ENCODE peak calls at places on chromosomes 2 and 18, in nine cellular contexts. T is testis, A is A549, X is IMR-90, Z is body of pancreas, P is HepG2, O is stomach, M is K562, L is Peyer's patch. E is an unnamed sample. For H3K4me1, the result is how much of the 10 kb centered on the place peaks cover.

GRCh38 chr18:25043104-25043503 is 308.9 kb downstream of the ZNF521 start:
- DNase-seq in T (no peak), A (no peak), X (no peak), Z (no peak), P (no peak), O (no peak), M (no peak), L (no peak), E (no peak)

GRCh38 chr2:132974477-132975050 is 304.6 kb upstream of the LYPD1 start:
- DNase-seq in T (no peak), A (no peak), X (peak), Z (no peak), P (no peak), O (no peak), M (no peak), L (no peak), E (no peak)

GRCh38 chr2:192016265-192016664 is 169.4 kb upstream of the CAVIN2 start:
- DNase-seq in T (no peak), A (no peak), X (peak), Z (no peak), P (no peak), O (no peak), M (no peak), L (no peak), E (no peak)

GRCh38 chr18:1292167-1292566 is 387.5 kb downstream of the ADCYAP1 start:
- DNase-seq in T (no peak), A (no peak), X (no peak), Z (no peak), P (no peak), O (no peak), M (no peak), L (no peak), E (no peak)

GRCh38 chr2:88654714-88655113 is 27.4 kb upstream of the EIF2AK3 start:
- DNase-seq in T (no peak), A (no peak), X (peak), Z (no peak), P (no peak), O (no peak), M (no peak), L (no peak), E (no peak)

GRCh38 chr2:239236808-239237205 is 164.0 kb downstream of the HDAC4 start:
- DNase-seq in T (peak), A (no peak), X (no peak), Z (no peak), P (no peak), O (no peak), M (no peak), L (no peak), E (peak)

GRCh38 chr2:119678021-119678656 is 862 bp upstream of the TMEM177 start:
- DNase-seq in T (no peak), A (no peak), X (no peak), Z (peak), P (peak), O (peak), M (no peak), L (peak), E (peak)

GRCh38 chr2:190376591-190377245 is 31.4 kb upstream of the MFSD6 start:
- DNase-seq in T (no peak), A (no peak), X (no peak), Z (no peak), P (no peak), O (no peak), M (no peak), L (no peak), E (no peak)

GRCh38 chr2:178829299-178829698 is 22.1 kb upstream of the TTN start:
- DNase-seq in T (no peak), A (no peak), X (peak), Z (no peak), P (no peak), O (no peak), M (no peak), L (no peak), E (no peak)

GRCh38 chr2:95530734-95531133 is 46.2 kb upstream of the TRIM43B start:
- DNase-seq in T (no peak), A (no peak), X (peak), Z (no peak), P (no peak), O (no peak), M (no peak), L (no peak), E (no peak)

GRCh38 chr2:29480423-29480822 is 365.2 kb downstream of the CLIP4 start:
- DNase-seq in T (no peak), A (no peak), X (no peak), Z (no peak), P (no peak), O (no peak), M (peak), L (no peak), E (no peak)

GRCh38 chr18:424071-424868 is 76.2 kb downstream of the COLEC12 start:
- DNase-seq in T (no peak), A (no peak), X (no peak), Z (no peak), P (no peak), O (no peak), M (no peak), L (no peak), E (no peak)

GRCh38 chr2:195837987-195838386 is 181.0 kb downstream of the SLC39A10 start:
- DNase-seq in T (no peak), A (no peak), X (peak), Z (no peak), P (no peak), O (no peak), M (no peak), L (no peak), E (no peak)

GRCh38 chr2:148781544-148781943 is 93.5 kb upstream of the KIF5C start:
- DNase-seq in T (no peak), A (no peak), X (no peak), Z (no peak), P (no peak), O (no peak), M (no peak), L (no peak), E (no peak)

GRCh38 chr2:201127570-201127969 is 11.6 kb downstream of the CFLAR start:
- DNase-seq in T (peak), A (no peak), X (peak), Z (no peak), P (no peak), O (no peak), M (peak), L (no peak), E (no peak)

GRCh38 chr2:12412898-12413305 is 303.8 kb upstream of the TRIB2 start:
- DNase-seq in T (no peak), A (no peak), X (peak), Z (no peak), P (no peak), O (no peak), M (no peak), L (no peak), E (no peak)

GRCh38 chr2:61471905-61472805 is 1.3 kb upstream of the USP34 start:
- DNase-seq in T (peak), A (no peak), X (peak), Z (peak), P (peak), O (no peak), M (peak), L (no peak), E (no peak)

GRCh38 chr2:70626254-70626990 is 72.8 kb upstream of the TGFA start:
- DNase-seq in T (no peak), A (no peak), X (no peak), Z (no peak), P (no peak), O (no peak), M (peak), L (no peak), E (no peak)
- H3K4me1 ChIP-seq in T (under half), A (under half), X (under half), Z (under half), P (under half), O (under half), M (under half), L (under half), E (under half)

GRCh38 chr2:86074811-86075210 is 30.9 kb downstream of the POLR1A start:
- DNase-seq in T (no peak), A (no peak), X (no peak), Z (no peak), P (no peak), O (no peak), M (no peak), L (no peak), E (no peak)

GRCh38 chr2:86082768-86083167 is 22.9 kb downstream of the POLR1A start:
- DNase-seq in T (no peak), A (no peak), X (no peak), Z (no peak), P (no peak), O (no peak), M (no peak), L (no peak), E (no peak)

GRCh38 chr2:86078801-86079545 is 26.7 kb downstream of the POLR1A start:
- DNase-seq in T (peak), A (no peak), X (peak), Z (peak), P (no peak), O (peak), M (peak), L (peak), E (no peak)

GRCh38 chr2:86081724-86082123 is 24.0 kb downstream of the POLR1A start:
- DNase-seq in T (no peak), A (no peak), X (no peak), Z (no peak), P (no peak), O (no peak), M (no peak), L (no peak), E (no peak)

DNA sequence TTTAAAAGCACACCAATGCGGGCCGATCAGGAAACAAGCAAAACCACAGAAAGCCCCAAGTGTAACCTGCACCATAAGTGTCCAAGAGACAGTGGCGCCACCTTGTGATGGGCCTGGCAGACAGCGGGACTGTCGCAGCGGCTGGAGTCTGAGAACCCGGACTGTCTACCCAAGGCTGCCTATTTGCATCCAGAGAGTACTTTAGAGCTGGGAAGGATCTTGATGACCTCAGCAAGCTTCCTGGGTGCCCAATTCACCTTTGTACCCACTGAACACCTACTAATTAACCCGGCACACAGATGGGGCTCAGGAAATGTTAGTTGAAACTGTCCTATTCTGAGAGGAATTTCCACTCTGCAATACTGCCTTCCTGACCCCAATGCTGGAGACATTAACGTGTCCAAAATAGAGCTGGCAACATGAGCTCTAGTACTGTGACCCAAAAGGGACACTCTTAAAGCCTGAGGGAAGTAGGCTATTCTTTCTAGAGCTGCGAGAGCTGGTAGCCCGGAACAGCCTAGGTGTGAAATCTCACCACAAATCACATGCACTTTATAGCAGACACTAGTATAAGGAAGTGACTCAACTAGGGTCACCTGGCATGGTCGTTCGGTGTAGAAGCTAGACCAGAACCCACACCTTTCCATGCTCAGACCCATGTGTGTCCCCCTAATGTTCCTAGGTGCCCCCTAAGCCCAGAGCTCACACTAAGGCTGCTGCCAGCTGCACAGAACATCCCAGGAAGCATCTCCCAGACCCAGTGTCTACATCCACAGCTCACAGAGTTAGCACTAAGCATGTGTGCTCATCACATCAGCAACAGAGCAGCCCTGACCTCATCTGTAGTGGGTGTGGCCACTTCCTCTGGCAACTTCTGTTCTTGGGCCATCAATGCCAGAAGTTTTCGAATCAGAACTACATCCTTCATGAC is 25.4 kb downstream of the POLR1A start:
- DNase-seq in T (peak), A (peak), X (peak), Z (peak), P (peak), O (peak), M (peak), L (peak), E (peak)
- TF ChIP-seq POLR2A in T (no peak), A (no peak), X (no peak), Z (no peak), P (no peak), O (no peak), M (no peak), L (no peak), E (no peak)

GRCh38 chr2:219523031-219523671 is 8.9 kb downstream of the ASIC4 start:
- DNase-seq in T (no peak), A (no peak), X (no peak), Z (no peak), P (no peak), O (no peak), M (peak), L (no peak), E (no peak)
- H3K4me3 ChIP-seq in T (peak), A (no peak), X (no peak), Z (no peak), P (no peak), O (peak), M (peak), L (no peak), E (peak)

DNA sequence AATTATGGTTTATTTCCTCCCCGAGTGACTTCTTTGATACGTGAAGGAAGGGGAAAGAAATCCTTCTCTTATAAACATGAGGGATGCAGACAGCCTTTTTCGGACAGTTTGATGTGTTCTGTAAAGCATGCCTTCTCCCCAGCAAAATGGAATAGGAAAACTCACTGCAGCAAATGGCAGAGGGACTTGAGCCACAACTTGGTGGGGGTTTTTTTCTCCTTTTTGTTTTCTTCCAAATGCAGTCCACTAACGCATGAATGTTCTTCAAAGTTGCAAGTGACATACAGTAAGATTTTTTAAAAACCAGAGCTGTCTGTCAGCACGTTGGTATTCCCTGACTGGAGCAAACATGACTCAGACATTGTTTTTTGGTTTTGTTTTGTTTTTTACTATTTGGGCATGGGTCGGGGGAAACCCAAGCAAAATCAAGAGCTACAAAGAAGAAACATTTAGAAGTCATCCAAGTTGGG is 623 bp upstream of the CCDC88A start:
- DNase-seq in T (no peak), A (no peak), X (no peak), Z (no peak), P (no peak), O (no peak), M (no peak), L (no peak), E (no peak)
- H3K4me1 ChIP-seq in T (under half), A (under half), X (under half), Z (under half), P (half or more), O (under half), M (under half), L (under half), E (under half)

DNA sequence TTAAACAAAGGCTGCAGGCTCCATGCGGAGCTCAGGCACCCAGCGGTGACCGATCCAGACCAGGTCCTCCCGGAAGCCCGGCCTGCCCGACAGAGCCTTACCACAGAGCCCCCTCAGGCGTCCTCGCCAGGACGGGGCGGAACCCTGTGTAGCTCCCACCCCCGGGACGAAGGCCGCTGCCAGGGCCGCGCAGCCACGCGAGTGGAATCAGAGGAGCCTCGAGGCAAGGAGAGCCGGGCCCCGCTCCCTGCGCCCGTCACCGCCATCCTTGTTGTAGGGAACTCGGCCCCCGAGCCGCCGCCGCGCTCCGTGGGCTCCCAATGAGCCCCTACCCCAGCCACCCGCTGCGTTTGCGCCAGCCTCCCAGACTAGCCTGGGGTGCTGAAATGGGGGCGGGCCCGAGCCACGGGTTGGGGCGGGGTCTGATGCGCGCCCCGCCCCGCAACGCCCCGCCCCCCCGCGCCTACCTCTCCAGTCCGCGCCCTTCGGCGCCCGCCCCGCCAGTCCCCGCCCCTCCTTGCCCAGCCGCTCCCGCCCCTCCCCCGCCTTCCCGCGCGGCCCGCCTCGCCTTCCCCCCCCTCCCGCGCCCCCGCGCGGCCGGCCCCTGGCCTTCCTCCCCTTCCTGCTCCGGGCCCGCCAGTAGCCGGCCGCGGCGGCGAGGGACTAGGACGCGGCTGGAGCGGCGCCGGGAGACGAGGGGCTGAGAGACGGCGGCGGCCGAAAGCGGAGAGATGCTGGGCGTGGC is at the start of gene LIMS1:
- DNase-seq in T (peak), A (peak), X (peak), Z (peak), P (peak), O (peak), M (peak), L (peak), E (peak)
- TF ChIP-seq POLR2A in T (peak), A (peak), X (peak), Z (peak), P (peak), O (peak), M (peak), L (peak), E (no peak)

GRCh38 chr2:64463784-64464183 is 9.8 kb downstream of the LGALSL start:
- DNase-seq in T (no peak), A (no peak), X (peak), Z (no peak), P (no peak), O (no peak), M (no peak), L (no peak), E (no peak)

GRCh38 chr2:64461271-64462058 is 7.5 kb downstream of the LGALSL start:
- DNase-seq in T (no peak), A (no peak), X (no peak), Z (no peak), P (no peak), O (no peak), M (no peak), L (no peak), E (no peak)

GRCh38 chr2:64459575-64459974 is 5.6 kb downstream of the LGALSL start:
- DNase-seq in T (no peak), A (no peak), X (no peak), Z (no peak), P (no peak), O (no peak), M (no peak), L (no peak), E (no peak)

GRCh38 chr2:64462171-64462570 is 8.2 kb downstream of the LGALSL start:
- DNase-seq in T (no peak), A (no peak), X (no peak), Z (no peak), P (no peak), O (no peak), M (no peak), L (no peak), E (no peak)

DNA sequence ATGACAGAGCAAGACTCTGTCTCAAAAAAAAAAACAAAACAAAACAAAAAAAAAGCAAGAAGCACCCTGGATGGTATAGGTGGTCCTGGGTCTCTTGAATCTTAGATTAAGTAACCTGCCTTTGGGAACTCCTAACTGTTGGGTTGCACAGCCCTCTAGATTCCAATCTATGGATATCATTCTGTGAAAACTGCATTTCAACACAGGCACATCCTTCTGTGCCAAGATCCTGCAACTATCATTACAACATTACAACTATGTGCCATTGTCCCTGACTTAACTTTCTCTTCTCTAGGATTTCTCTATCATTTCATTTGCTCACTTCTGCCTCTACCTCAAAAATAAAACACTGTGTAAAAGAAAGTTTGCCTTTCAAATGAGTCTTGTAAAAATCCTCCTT is 9.0 kb downstream of the LGALSL start:
- DNase-seq in T (no peak), A (no peak), X (peak), Z (no peak), P (no peak), O (no peak), M (no peak), L (no peak), E (no peak)
- H3K4me3 ChIP-seq in T (no peak), A (no peak), X (no peak), Z (no peak), P (no peak), O (no peak), M (no peak), L (no peak), E (no peak)

GRCh38 chr2:213001285-213001910 is 150.0 kb downstream of the IKZF2 start:
- DNase-seq in T (no peak), A (no peak), X (no peak), Z (no peak), P (no peak), O (no peak), M (no peak), L (no peak), E (no peak)
- H3K4me1 ChIP-seq in T (under half), A (under half), X (under half), Z (under half), P (under half), O (under half), M (under half), L (under half), E (under half)

GRCh38 chr2:130332271-130333073 is 10.2 kb upstream of the IMP4 start:
- DNase-seq in T (peak), A (peak), X (peak), Z (peak), P (peak), O (peak), M (peak), L (peak), E (peak)
- TF ChIP-seq POLR2A in T (no peak), A (no peak), X (peak), Z (no peak), P (no peak), O (no peak), M (no peak), L (no peak), E (no peak)

GRCh38 chr2:10043906-10044601 is 704 bp downstream of the KLF11 start:
- DNase-seq in T (peak), A (peak), X (peak), Z (peak), P (peak), O (peak), M (peak), L (peak), E (peak)

GRCh38 chr2:10043256-10043905 is at the start of gene KLF11:
- DNase-seq in T (peak), A (peak), X (peak), Z (peak), P (peak), O (peak), M (peak), L (peak), E (peak)

GRCh38 chr2:10039658-10040410 is 3.5 kb upstream of the KLF11 start:
- DNase-seq in T (no peak), A (no peak), X (no peak), Z (peak), P (no peak), O (peak), M (no peak), L (no peak), E (no peak)

GRCh38 chr2:10042301-10043161 is 819 bp upstream of the KLF11 start:
- DNase-seq in T (peak), A (no peak), X (peak), Z (peak), P (peak), O (peak), M (peak), L (peak), E (peak)

GRCh38 chr2:10041711-10042110 is 1.6 kb upstream of the KLF11 start:
- DNase-seq in T (no peak), A (no peak), X (no peak), Z (no peak), P (no peak), O (no peak), M (no peak), L (no peak), E (no peak)
- H3K4me3 ChIP-seq in T (peak), A (no peak), X (no peak), Z (no peak), P (no peak), O (peak), M (no peak), L (no peak), E (peak)

GRCh38 chr2:177256695-177257094 is 7.8 kb downstream of the NFE2L2 start:
- DNase-seq in T (no peak), A (no peak), X (no peak), Z (no peak), P (no peak), O (no peak), M (no peak), L (no peak), E (no peak)
- H3K4me1 ChIP-seq in T (half or more), A (half or more), X (under half), Z (half or more), P (half or more), O (half or more), M (half or more), L (under half), E (half or more)